ENCODE peak calls at places on chromosomes 13 and 19, in ten cellular contexts. G, Q, H, X, R, K, B, L, A and E are unnamed samples.

GRCh38 chr19:48249502-48250014 is 6.2 kb downstream of the CARD8 start:
- DNase-seq in G (peak; percentile 22), Q (peak; percentile 41), H (peak; percentile 11), X (no peak), R (no peak), K (no peak), B (peak; percentile 73), L (peak; percentile 79), A (no peak), E (no peak)

GRCh38 chr13:80778302-80778701 is 437.4 kb upstream of the SPRY2 start:
- DNase-seq in G (no peak), Q (no peak), H (no peak), X (no peak), R (no peak), K (no peak), B (no peak), L (no peak), A (no peak), E (no peak)

GRCh38 chr19:33814181-33815165 is 17.8 kb downstream of the KCTD15 start:
- DNase-seq in G (no peak), Q (no peak), H (no peak), X (no peak), R (peak; percentile 43), K (no peak), B (no peak), L (no peak), A (no peak), E (no peak)

GRCh38 chr19:19559942-19560341 is 21.9 kb downstream of the CILP2 start:
- DNase-seq in G (no peak), Q (no peak), H (no peak), X (no peak), R (no peak), K (no peak), B (no peak), L (no peak), A (no peak), E (no peak)

GRCh38 chr13:58018865-58019264 is 387.3 kb downstream of the PCDH17 start:
- DNase-seq in G (no peak), Q (no peak), H (no peak), X (no peak), R (no peak), K (no peak), B (no peak), L (no peak), A (no peak), E (no peak)

GRCh38 chr19:15417699-15418098 is 1.1 kb downstream of the AKAP8L start:
- DNase-seq in G (peak; percentile 5), Q (no peak), H (peak; percentile 14), X (no peak), R (peak; percentile 36), K (no peak), B (no peak), L (no peak), A (no peak), E (no peak)

GRCh38 chr19:46756544-46756888 is 10.3 kb upstream of the STRN4 start:
- DNase-seq in G (no peak), Q (no peak), H (no peak), X (no peak), R (no peak), K (no peak), B (no peak), L (no peak), A (no peak), E (no peak)

GRCh38 chr19:12137541-12137940 is 2.6 kb downstream of the ZNF20 start:
- DNase-seq in G (peak; percentile 10), Q (no peak), H (no peak), X (no peak), R (peak; percentile 42), K (no peak), B (no peak), L (peak; percentile 26), A (no peak), E (no peak)

GRCh38 chr19:5773276-5773675 is 11.3 kb downstream of the PRR22 start:
- DNase-seq in G (no peak), Q (no peak), H (no peak), X (no peak), R (peak; percentile 25), K (no peak), B (no peak), L (no peak), A (no peak), E (no peak)

GRCh38 chr13:62512194-62513141 is 1096.8 kb upstream of the PCDH20 start:
- DNase-seq in G (peak; percentile 26), Q (no peak), H (peak; percentile 85), X (no peak), R (peak; percentile 4), K (peak; percentile 6), B (peak; percentile 3), L (peak; percentile 4), A (peak; percentile 12), E (peak; percentile 65)

GRCh38 chr19:2113436-2114211 is 16.9 kb downstream of the IZUMO4 start:
- DNase-seq in G (no peak), Q (no peak), H (no peak), X (no peak), R (no peak), K (peak; percentile 26), B (no peak), L (no peak), A (no peak), E (no peak)

GRCh38 chr13:83121904-83122303 is 760.4 kb downstream of the SLITRK1 start:
- DNase-seq in G (no peak), Q (no peak), H (no peak), X (no peak), R (no peak), K (no peak), B (no peak), L (no peak), A (no peak), E (no peak)

GRCh38 chr19:17049711-17050280 is 23.2 kb upstream of the CPAMD8 start:
- DNase-seq in G (peak; percentile 19), Q (no peak), H (no peak), X (no peak), R (no peak), K (peak; percentile 41), B (no peak), L (no peak), A (no peak), E (no peak)

GRCh38 chr13:30762643-30763042 is 27.3 kb downstream of the ALOX5AP start:
- DNase-seq in G (no peak), Q (no peak), H (no peak), X (no peak), R (no peak), K (no peak), B (no peak), L (no peak), A (no peak), E (no peak)

GRCh38 chr13:41492432-41493267 is 35.3 kb downstream of the RGCC start:
- DNase-seq in G (peak; percentile 18), Q (no peak), H (no peak), X (no peak), R (no peak), K (no peak), B (no peak), L (no peak), A (no peak), E (no peak)

GRCh38 chr19:1294688-1295087 is 9.0 kb downstream of the EFNA2 start:
- DNase-seq in G (no peak), Q (no peak), H (no peak), X (no peak), R (no peak), K (no peak), B (no peak), L (no peak), A (no peak), E (no peak)

GRCh38 chr13:69296130-69296529 is 811.5 kb upstream of the ATXN8OS start:
- DNase-seq in G (no peak), Q (no peak), H (no peak), X (no peak), R (no peak), K (no peak), B (no peak), L (no peak), A (no peak), E (no peak)

GRCh38 chr19:54011507-54012211 is 20.2 kb downstream of the CACNG6 start:
- DNase-seq in G (no peak), Q (no peak), H (no peak), X (no peak), R (peak; percentile 85), K (no peak), B (no peak), L (no peak), A (no peak), E (no peak)

GRCh38 chr13:46492946-46493345 is 60.0 kb upstream of the LRCH1 start:
- DNase-seq in G (peak; percentile 48), Q (no peak), H (no peak), X (no peak), R (peak; percentile 39), K (peak; percentile 59), B (no peak), L (no peak), A (peak; percentile 31), E (peak; percentile 11)

GRCh38 chr13:27770809-27771208 is 21.5 kb upstream of the GSX1 start:
- DNase-seq in G (peak; percentile 73), Q (no peak), H (no peak), X (no peak), R (peak; percentile 64), K (peak; percentile 12), B (peak; percentile 18), L (peak; percentile 15), A (no peak), E (peak; percentile 55)

GRCh38 chr13:37263881-37264280 is 158.4 kb upstream of the CSNK1A1L start:
- DNase-seq in G (no peak), Q (no peak), H (no peak), X (no peak), R (peak; percentile 9), K (no peak), B (no peak), L (no peak), A (no peak), E (no peak)

GRCh38 chr13:43786766-43787517 is at the start of gene ENOX1:
- DNase-seq in G (peak; percentile 33), Q (peak; percentile 77), H (peak; percentile 44), X (peak; percentile 77), R (peak; percentile 84), K (peak; percentile 71), B (peak; percentile 30), L (peak; percentile 34), A (peak; percentile 56), E (peak; percentile 86)

GRCh38 chr19:29805026-29805925 is 6.5 kb upstream of the CCNE1 start:
- DNase-seq in G (no peak), Q (no peak), H (no peak), X (no peak), R (no peak), K (peak; percentile 41), B (no peak), L (no peak), A (no peak), E (no peak)

GRCh38 chr19:52778811-52779210 is 7.8 kb downstream of the ZNF600 start:
- DNase-seq in G (no peak), Q (no peak), H (no peak), X (no peak), R (no peak), K (no peak), B (no peak), L (peak; percentile 49), A (no peak), E (no peak)

GRCh38 chr19:18780081-18780480 is 11.0 kb downstream of the COMP start:
- DNase-seq in G (no peak), Q (no peak), H (no peak), X (no peak), R (no peak), K (no peak), B (no peak), L (no peak), A (no peak), E (no peak)

GRCh38 chr19:15584541-15585115 is 30.4 kb upstream of the CYP4F8 start:
- DNase-seq in G (peak; percentile 74), Q (peak; percentile 82), H (peak; percentile 73), X (no peak), R (peak; percentile 88), K (peak; percentile 47), B (peak; percentile 87), L (peak; percentile 92), A (peak; percentile 70), E (peak; percentile 32)

GRCh38 chr13:95301135-95301946 is at the start of gene ABCC4:
- DNase-seq in G (peak; percentile 67), Q (peak; percentile 70), H (peak; percentile 69), X (peak; percentile 77), R (peak; percentile 94), K (peak; percentile 72), B (peak; percentile 52), L (peak; percentile 73), A (peak; percentile 55), E (peak; percentile 77)

GRCh38 chr19:52622261-52622660 is 15.9 kb downstream of the ZNF83 start:
- DNase-seq in G (no peak), Q (no peak), H (no peak), X (no peak), R (peak; percentile 26), K (no peak), B (no peak), L (no peak), A (no peak), E (peak; percentile 2)